ENCODE peak calls at places on chromosomes 12 and 14, in six cellular contexts. N, Z, D, J, E and Y are unnamed samples. For H3K9me3, the result is how much of the 10 kb centered on the place peaks cover.

GRCh38 chr12:63301311-63301710 is 150.3 kb upstream of the AVPR1A start:
- DNase-seq in N (no peak), Z (no peak), D (no peak), J (no peak), E (no peak), Y (no peak)

GRCh38 chr14:36402867-36403266 is 82.4 kb upstream of the MBIP start:
- DNase-seq in N (no peak), Z (no peak), D (no peak), J (no peak), E (no peak), Y (no peak)

GRCh38 chr12:19575307-19576243 is 136.3 kb downstream of the AEBP2 start:
- DNase-seq in N (peak), Z (peak), D (peak), J (peak), E (no peak), Y (peak)

GRCh38 chr12:27319394-27319793 is 13.2 kb upstream of the BMAL2 start:
- DNase-seq in N (no peak), Z (no peak), D (no peak), J (no peak), E (no peak), Y (no peak)

GRCh38 chr14:24813089-24813815 is 179.3 kb upstream of the GZMB start:
- DNase-seq in N (no peak), Z (no peak), D (no peak), J (no peak), E (no peak), Y (no peak)

GRCh38 chr12:575129-575502 is 88.1 kb downstream of the NINJ2 start:
- DNase-seq in N (no peak), Z (no peak), D (no peak), J (no peak), E (no peak), Y (no peak)

GRCh38 chr12:23564454-23564853 is 385.0 kb downstream of the SOX5 start:
- DNase-seq in N (no peak), Z (no peak), D (no peak), J (no peak), E (no peak), Y (no peak)

GRCh38 chr12:118359541-118359915 is 13.2 kb downstream of the TAOK3 start:
- DNase-seq in N (no peak), Z (no peak), D (no peak), J (peak), E (peak), Y (peak)

GRCh38 chr12:121799842-121800693 is 3.7 kb upstream of the SETD1B start:
- DNase-seq in N (peak), Z (peak), D (peak), J (peak), E (peak), Y (peak)

GRCh38 chr14:100449225-100449987 is 126.3 kb downstream of the SLC25A47 start:
- DNase-seq in N (no peak), Z (no peak), D (peak), J (no peak), E (no peak), Y (no peak)

GRCh38 chr12:80698266-80698665 is 9.2 kb upstream of the MYF6 start:
- DNase-seq in N (no peak), Z (no peak), D (no peak), J (no peak), E (no peak), Y (no peak)

GRCh38 chr12:106282457-106283097 is 20.0 kb upstream of the TCP11L2 start:
- DNase-seq in N (peak), Z (no peak), D (peak), J (peak), E (peak), Y (no peak)

GRCh38 chr12:124651508-124652273 is 84.3 kb upstream of the NCOR2 start:
- DNase-seq in N (no peak), Z (no peak), D (peak), J (peak), E (no peak), Y (no peak)

GRCh38 chr12:1272132-1272531 is 281.1 kb downstream of the ERC1 start:
- DNase-seq in N (no peak), Z (no peak), D (no peak), J (no peak), E (no peak), Y (no peak)

GRCh38 chr12:20268121-20268732 is 100.1 kb upstream of the PDE3A start:
- DNase-seq in N (no peak), Z (no peak), D (no peak), J (no peak), E (no peak), Y (no peak)

GRCh38 chr12:6904280-6905276 is at the start of gene LRRC23:
- DNase-seq in N (peak), Z (peak), D (peak), J (peak), E (peak), Y (peak)

GRCh38 chr14:68822132-68822651 is 29.3 kb upstream of the ZFP36L1 start:
- DNase-seq in N (no peak), Z (no peak), D (peak), J (peak), E (no peak), Y (no peak)

GRCh38 chr14:20421267-20421666 is 8.0 kb upstream of the TEP1 start:
- DNase-seq in N (no peak), Z (no peak), D (no peak), J (no peak), E (no peak), Y (no peak)

GRCh38 chr12:122862872-122863701 is 27.8 kb downstream of the HIP1R start:
- DNase-seq in N (peak), Z (peak), D (peak), J (no peak), E (peak), Y (no peak)

GRCh38 chr14:65847065-65847847 is 434.7 kb downstream of the FUT8 start:
- DNase-seq in N (no peak), Z (no peak), D (no peak), J (peak), E (peak), Y (no peak)

GRCh38 chr12:4450551-4451112 is 5.0 kb upstream of the FGF6 start:
- DNase-seq in N (no peak), Z (no peak), D (no peak), J (no peak), E (no peak), Y (no peak)

GRCh38 chr14:39875028-39875427 is 442.8 kb upstream of the FBXO33 start:
- DNase-seq in N (no peak), Z (no peak), D (no peak), J (no peak), E (no peak), Y (no peak)

GRCh38 chr12:2974560-2974971 is 15.4 kb downstream of the TEAD4 start:
- DNase-seq in N (no peak), Z (no peak), D (no peak), J (no peak), E (no peak), Y (no peak)

GRCh38 chr12:3461391-3461790 is 29.6 kb upstream of the PRMT8 start:
- DNase-seq in N (no peak), Z (no peak), D (no peak), J (no peak), E (no peak), Y (no peak)

GRCh38 chr14:68538641-68539040 is 254.2 kb downstream of the ZFP36L1 start:
- DNase-seq in N (no peak), Z (no peak), D (no peak), J (no peak), E (no peak), Y (no peak)

GRCh38 chr12:132711169-132711843 is 664 bp downstream of the PGAM5 start:
- DNase-seq in N (no peak), Z (no peak), D (peak), J (peak), E (peak), Y (peak)

GRCh38 chr12:104668274-104668718 is 211.5 kb downstream of the CHST11 start:
- DNase-seq in N (no peak), Z (no peak), D (peak), J (peak), E (peak), Y (no peak)

GRCh38 chr14:29321646-29322045 is 555.1 kb downstream of the FOXG1 start:
- DNase-seq in N (no peak), Z (no peak), D (no peak), J (no peak), E (no peak), Y (no peak)

GRCh38 chr12:39426636-39427245 is 16.2 kb downstream of the KIF21A start:
- DNase-seq in N (no peak), Z (no peak), D (no peak), J (no peak), E (no peak), Y (no peak)

GRCh38 chr12:95204141-95204866 is 13.0 kb downstream of the FGD6 start:
- DNase-seq in N (no peak), Z (peak), D (no peak), J (peak), E (peak), Y (peak)

GRCh38 chr12:107320031-107320928 is 226.9 kb upstream of the CRY1 start:
- DNase-seq in N (peak), Z (no peak), D (peak), J (no peak), E (peak), Y (peak)

GRCh38 chr12:47549258-47549657 is 156.6 kb downstream of the RPAP3 start:
- DNase-seq in N (no peak), Z (no peak), D (no peak), J (peak), E (no peak), Y (no peak)

GRCh38 chr12:107359382-107359781 is 266.0 kb upstream of the CRY1 start:
- DNase-seq in N (no peak), Z (no peak), D (no peak), J (no peak), E (no peak), Y (no peak)

GRCh38 chr14:59632381-59632780 is 55.8 kb upstream of the CCDC175 start:
- DNase-seq in N (peak), Z (no peak), D (peak), J (peak), E (peak), Y (no peak)

GRCh38 chr12:90984114-90984513 is 20.7 kb downstream of the EPYC start:
- DNase-seq in N (no peak), Z (no peak), D (no peak), J (no peak), E (no peak), Y (no peak)

GRCh38 chr14:32403688-32404087 is 74.6 kb downstream of the AKAP6 start:
- DNase-seq in N (no peak), Z (no peak), D (no peak), J (no peak), E (no peak), Y (no peak)

GRCh38 chr12:50059440-50060119 is 2.2 kb downstream of the ASIC1 start:
- DNase-seq in N (no peak), Z (no peak), D (no peak), J (no peak), E (no peak), Y (no peak)

GRCh38 chr14:23569443-23570151 is 2.0 kb upstream of the AP1G2 start:
- DNase-seq in N (peak), Z (peak), D (peak), J (no peak), E (no peak), Y (no peak)

GRCh38 chr14:49853572-49854375 is 1.2 kb upstream of the NEMF start:
- DNase-seq in N (peak), Z (peak), D (peak), J (peak), E (peak), Y (peak)
- TF ChIP-seq POLR2AphosphoS5 in N (no peak), Z (no peak), D (no peak), J (no peak), E (no peak), Y (no peak)

DNA sequence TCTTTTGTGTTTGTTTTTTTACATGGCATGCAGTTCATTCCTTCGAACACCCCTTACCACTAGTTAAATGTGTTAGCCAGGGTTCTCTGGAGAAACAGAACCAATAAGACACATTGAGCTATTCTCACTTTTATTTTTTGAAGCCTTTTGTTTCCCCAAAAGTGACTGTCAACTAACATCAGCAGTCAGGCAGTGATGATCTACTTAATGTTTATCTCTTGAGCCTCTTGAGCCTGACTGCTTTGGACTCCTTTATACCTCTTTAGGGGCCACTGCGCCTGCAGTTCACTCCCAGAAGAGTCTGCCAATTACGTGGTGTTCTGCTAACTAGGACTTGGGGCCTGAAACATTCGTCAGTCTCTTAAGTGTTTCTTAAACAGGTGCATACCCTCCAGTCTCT is 163.7 kb upstream of the FLRT2 start:
- DNase-seq in N (no peak), Z (no peak), D (no peak), J (no peak), E (no peak), Y (no peak)
- H3K9me3 ChIP-seq in N (half or more), Z (under half), D (under half), J (under half), E (under half), Y (under half)

GRCh38 chr14:89243286-89243685 is 173.7 kb downstream of the FOXN3 start:
- DNase-seq in N (no peak), Z (no peak), D (no peak), J (no peak), E (no peak), Y (no peak)

GRCh38 chr14:89244720-89245119 is 172.3 kb downstream of the FOXN3 start:
- DNase-seq in N (no peak), Z (no peak), D (no peak), J (no peak), E (no peak), Y (no peak)

GRCh38 chr14:89241934-89242670 is 174.9 kb downstream of the FOXN3 start:
- DNase-seq in N (no peak), Z (no peak), D (no peak), J (no peak), E (no peak), Y (no peak)

GRCh38 chr14:89242871-89243270 is 174.2 kb downstream of the FOXN3 start:
- DNase-seq in N (no peak), Z (no peak), D (no peak), J (no peak), E (no peak), Y (no peak)

DNA sequence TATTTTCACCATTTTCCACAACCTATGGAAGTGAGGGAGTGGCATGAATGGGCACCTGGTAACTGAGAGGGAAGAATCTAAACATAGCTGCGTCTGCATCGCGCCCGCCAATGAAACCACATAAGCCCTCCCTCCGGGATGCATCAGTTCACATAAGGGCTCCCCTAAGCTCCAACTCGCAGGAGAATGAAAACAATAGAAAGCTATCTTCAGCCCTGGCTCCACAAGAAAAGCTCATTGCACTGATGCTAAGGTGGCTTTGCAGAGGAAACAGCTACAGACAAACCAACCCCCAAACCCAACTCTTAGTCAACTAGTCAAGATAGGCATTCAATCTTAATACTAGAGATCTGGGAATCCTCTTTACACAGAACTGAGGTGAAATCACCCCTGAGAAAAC is 173.3 kb downstream of the FOXN3 start:
- DNase-seq in N (no peak), Z (no peak), D (no peak), J (no peak), E (no peak), Y (no peak)
- TF ChIP-seq POLR2AphosphoS5 in N (no peak), Z (no peak), D (no peak), J (no peak), E (no peak), Y (no peak)

GRCh38 chr12:5522358-5523335 is 90.7 kb downstream of the NTF3 start:
- DNase-seq in N (no peak), Z (no peak), D (no peak), J (no peak), E (no peak), Y (no peak)

GRCh38 chr12:5525783-5526367 is 94.0 kb downstream of the NTF3 start:
- DNase-seq in N (no peak), Z (no peak), D (no peak), J (no peak), E (no peak), Y (no peak)

GRCh38 chr12:5523396-5524115 is 91.6 kb downstream of the NTF3 start:
- DNase-seq in N (no peak), Z (no peak), D (no peak), J (no peak), E (no peak), Y (no peak)

GRCh38 chr12:5524116-5524768 is 92.3 kb downstream of the NTF3 start:
- DNase-seq in N (no peak), Z (no peak), D (no peak), J (no peak), E (no peak), Y (no peak)

GRCh38 chr12:5524769-5525436 is 93.0 kb downstream of the NTF3 start:
- DNase-seq in N (no peak), Z (no peak), D (no peak), J (no peak), E (no peak), Y (no peak)
- H3K9me3 ChIP-seq in N (under half), Z (under half), D (under half), J (under half), E (under half), Y (under half)